ENCODE peak calls at places on chromosomes 3 and 15, in four cellular contexts. D is EL, X is upper lobe of right lung, U is adrenal gland. E is an unnamed sample.
A peak's percentile ranks its signal among the peaks of the same experiment; 100 is the strongest.

GRCh38 chr3:108946292-108947290 is 7.1 kb downstream of the GUCA1C start:
- DNase-seq in X (no peak), D (peak; percentile 41), U (no peak), E (peak; percentile 97)

GRCh38 chr3:184716652-184717607 is 5.1 kb upstream of the MAGEF1 start:
- DNase-seq in D (peak; percentile 23), X (no peak), U (peak; percentile 21), E (peak; percentile 55)

GRCh38 chr3:12483872-12484197 is 445 bp upstream of the TSEN2 start:
- DNase-seq in D (peak; percentile 8), U (no peak), X (no peak), E (no peak)

GRCh38 chr3:152638217-152638616 is 196.7 kb upstream of the P2RY1 start:
- DNase-seq in U (no peak), D (no peak), X (no peak), E (no peak)

GRCh38 chr3:49411550-49411967 is 217 bp downstream of the RHOA start:
- DNase-seq in X (peak; percentile 89), U (peak; percentile 67), D (peak; percentile 34), E (no peak)

GRCh38 chr3:46359748-46360509 is 6.0 kb downstream of the CCR2 start:
- DNase-seq in X (no peak), U (no peak), D (peak; percentile 61), E (no peak)

GRCh38 chr3:101303089-101303731 is 17.2 kb downstream of the IMPG2 start:
- DNase-seq in U (no peak), X (no peak), D (peak; percentile 56), E (no peak)

GRCh38 chr15:61527836-61528589 is 298.9 kb upstream of the RORA start:
- DNase-seq in U (no peak), X (no peak), D (no peak), E (no peak)

GRCh38 chr15:87752250-87752951 is 504.1 kb downstream of the NTRK3 start:
- DNase-seq in D (peak; percentile 95), X (no peak), U (no peak), E (peak; percentile 86)

GRCh38 chr15:63945838-63946298 is 100.4 kb downstream of the DAPK2 start:
- DNase-seq in U (no peak), X (peak; percentile 91), D (no peak), E (no peak)

GRCh38 chr3:141875374-141875892 is 1.0 kb upstream of the ATP1B3 start:
- DNase-seq in X (peak; percentile 92), U (peak; percentile 88), D (peak; percentile 83), E (peak; percentile 86)

GRCh38 chr3:120052685-120053084 is 41.6 kb downstream of the GSK3B start:
- DNase-seq in X (no peak), U (no peak), D (no peak), E (no peak)

GRCh38 chr15:69945729-69946128 is 152.0 kb downstream of the TLE3 start:
- DNase-seq in X (no peak), U (no peak), D (no peak), E (no peak)

GRCh38 chr3:32301426-32301825 is 62.9 kb downstream of the CMTM8 start:
- DNase-seq in X (no peak), D (no peak), U (peak; percentile 37), E (no peak)

GRCh38 chr15:90106522-90107117 is 4.4 kb upstream of the IDH2 start:
- DNase-seq in D (peak; percentile 65), U (peak; percentile 39), X (no peak), E (peak; percentile 68)

GRCh38 chr3:139893264-139893962 is 41.6 kb upstream of the CLSTN2 start:
- DNase-seq in X (no peak), D (no peak), U (no peak), E (no peak)

GRCh38 chr3:43773273-43774104 is 82.8 kb downstream of the ABHD5 start:
- DNase-seq in U (no peak), D (no peak), X (no peak), E (no peak)

GRCh38 chr3:33775363-33775762 is 23.1 kb upstream of the PDCD6IP start:
- DNase-seq in U (no peak), D (peak; percentile 35), X (no peak), E (no peak)

GRCh38 chr3:64130436-64130835 is 94.8 kb downstream of the PRICKLE2 start:
- DNase-seq in D (no peak), U (no peak), X (no peak), E (no peak)

GRCh38 chr3:122609798-122610559 is 32.5 kb downstream of the PARP15 start:
- DNase-seq in D (peak; percentile 86), U (no peak), X (no peak), E (peak; percentile 92)

GRCh38 chr15:60646595-60646994 is 167.7 kb upstream of the ICE2 start:
- DNase-seq in X (no peak), U (no peak), D (no peak), E (no peak)

GRCh38 chr3:120080836-120081235 is 13.4 kb downstream of the GSK3B start:
- DNase-seq in X (no peak), D (no peak), U (no peak), E (no peak)